ENCODE peak calls at places on chromosomes 2 and 18, in five cellular contexts. One of them, this sample, is unnamed.

GRCh38 chr2:179536185-179536584 is 271.6 kb upstream of the SESTD1 start:
- DNase-seq in ovary: no peak
- DNase-seq in effector memory CD4-positive, alpha-beta T cell: no peak
- DNase-seq in GM23248: peak
- DNase-seq in breast epithelium: no peak
- DNase-seq in this sample: no peak

GRCh38 chr2:108988796-108989713 is at the start of gene EDAR:
- DNase-seq in ovary: no peak
- DNase-seq in effector memory CD4-positive, alpha-beta T cell: peak
- DNase-seq in GM23248: peak
- DNase-seq in breast epithelium: peak
- DNase-seq in this sample: no peak

GRCh38 chr2:27231921-27232320 is 14.8 kb downstream of the CAD start:
- DNase-seq in ovary: no peak
- DNase-seq in effector memory CD4-positive, alpha-beta T cell: no peak
- DNase-seq in GM23248: no peak
- DNase-seq in breast epithelium: no peak
- DNase-seq in this sample: no peak

GRCh38 chr2:112150447-112150846 is 12.3 kb downstream of the FBLN7 start:
- DNase-seq in ovary: no peak
- DNase-seq in effector memory CD4-positive, alpha-beta T cell: no peak
- DNase-seq in GM23248: peak
- DNase-seq in breast epithelium: peak
- DNase-seq in this sample: no peak

GRCh38 chr2:234304945-234305344 is 191.9 kb downstream of the ARL4C start:
- DNase-seq in ovary: no peak
- DNase-seq in effector memory CD4-positive, alpha-beta T cell: no peak
- DNase-seq in GM23248: peak
- DNase-seq in breast epithelium: no peak
- DNase-seq in this sample: no peak

GRCh38 chr18:50284226-50284885 is 3.0 kb upstream of the MBD1 start:
- DNase-seq in ovary: no peak
- DNase-seq in effector memory CD4-positive, alpha-beta T cell: no peak
- DNase-seq in GM23248: peak
- DNase-seq in breast epithelium: no peak
- DNase-seq in this sample: no peak

GRCh38 chr2:71880846-71881610 is 266.6 kb downstream of the CYP26B1 start:
- DNase-seq in ovary: no peak
- DNase-seq in effector memory CD4-positive, alpha-beta T cell: no peak
- DNase-seq in GM23248: peak
- DNase-seq in breast epithelium: peak
- DNase-seq in this sample: no peak

GRCh38 chr18:21115519-21116411 is 4.2 kb upstream of the ROCK1 start:
- DNase-seq in ovary: no peak
- DNase-seq in effector memory CD4-positive, alpha-beta T cell: no peak
- DNase-seq in GM23248: peak
- DNase-seq in breast epithelium: no peak
- DNase-seq in this sample: no peak

GRCh38 chr2:219576505-219577388 is 4.6 kb downstream of the INHA start:
- DNase-seq in ovary: peak
- DNase-seq in effector memory CD4-positive, alpha-beta T cell: no peak
- DNase-seq in GM23248: peak
- DNase-seq in breast epithelium: no peak
- DNase-seq in this sample: no peak

GRCh38 chr2:85288244-85288725 is 39.5 kb downstream of the TGOLN2 start:
- DNase-seq in ovary: no peak
- DNase-seq in effector memory CD4-positive, alpha-beta T cell: no peak
- DNase-seq in GM23248: peak
- DNase-seq in breast epithelium: no peak
- DNase-seq in this sample: no peak

GRCh38 chr2:37376421-37377186 is 32.2 kb downstream of the QPCT start:
- DNase-seq in ovary: no peak
- DNase-seq in effector memory CD4-positive, alpha-beta T cell: no peak
- DNase-seq in GM23248: peak
- DNase-seq in breast epithelium: peak
- DNase-seq in this sample: no peak

GRCh38 chr18:79485788-79486355 is 90.1 kb downstream of the NFATC1 start:
- DNase-seq in ovary: no peak
- DNase-seq in effector memory CD4-positive, alpha-beta T cell: no peak
- DNase-seq in GM23248: peak
- DNase-seq in breast epithelium: no peak
- DNase-seq in this sample: no peak

GRCh38 chr2:24909555-24910177 is 10.4 kb downstream of the ADCY3 start:
- DNase-seq in ovary: no peak
- DNase-seq in effector memory CD4-positive, alpha-beta T cell: no peak
- DNase-seq in GM23248: peak
- DNase-seq in breast epithelium: no peak
- DNase-seq in this sample: no peak

GRCh38 chr2:230520875-230521155 is 104.8 kb downstream of the SP100 start:
- DNase-seq in ovary: no peak
- DNase-seq in effector memory CD4-positive, alpha-beta T cell: no peak
- DNase-seq in GM23248: peak
- DNase-seq in breast epithelium: no peak
- DNase-seq in this sample: no peak

GRCh38 chr2:39494784-39495251 is 57.7 kb upstream of the MAP4K3 start:
- DNase-seq in ovary: no peak
- DNase-seq in effector memory CD4-positive, alpha-beta T cell: no peak
- DNase-seq in GM23248: peak
- DNase-seq in breast epithelium: no peak
- DNase-seq in this sample: peak

GRCh38 chr2:177812713-177813396 is 259.7 kb downstream of the PDE11A start:
- DNase-seq in ovary: no peak
- DNase-seq in effector memory CD4-positive, alpha-beta T cell: no peak
- DNase-seq in GM23248: no peak
- DNase-seq in breast epithelium: no peak
- DNase-seq in this sample: no peak

GRCh38 chr2:148756292-148756975 is 111.9 kb downstream of the EPC2 start:
- DNase-seq in ovary: no peak
- DNase-seq in effector memory CD4-positive, alpha-beta T cell: no peak
- DNase-seq in GM23248: peak
- DNase-seq in breast epithelium: no peak
- DNase-seq in this sample: no peak

GRCh38 chr2:18445412-18446320 is 114.8 kb downstream of the RDH14 start:
- DNase-seq in ovary: no peak
- DNase-seq in effector memory CD4-positive, alpha-beta T cell: no peak
- DNase-seq in GM23248: peak
- DNase-seq in breast epithelium: peak
- DNase-seq in this sample: no peak

GRCh38 chr2:186422226-186422625 is 63.8 kb upstream of the ZC3H15 start:
- DNase-seq in ovary: no peak
- DNase-seq in effector memory CD4-positive, alpha-beta T cell: no peak
- DNase-seq in GM23248: peak
- DNase-seq in breast epithelium: peak
- DNase-seq in this sample: no peak

GRCh38 chr2:27378096-27378808 is 2.3 kb downstream of the ZNF513 start:
- DNase-seq in ovary: peak
- DNase-seq in effector memory CD4-positive, alpha-beta T cell: no peak
- DNase-seq in GM23248: peak
- DNase-seq in breast epithelium: no peak
- DNase-seq in this sample: peak

GRCh38 chr2:73487112-73487657 is 101.5 kb downstream of the ALMS1 start:
- DNase-seq in ovary: no peak
- DNase-seq in effector memory CD4-positive, alpha-beta T cell: no peak
- DNase-seq in GM23248: no peak
- DNase-seq in breast epithelium: no peak
- DNase-seq in this sample: no peak

GRCh38 chr2:151159109-151159690 is 102.5 kb downstream of the RBM43 start:
- DNase-seq in ovary: no peak
- DNase-seq in effector memory CD4-positive, alpha-beta T cell: no peak
- DNase-seq in GM23248: no peak
- DNase-seq in breast epithelium: no peak
- DNase-seq in this sample: no peak

GRCh38 chr2:102166189-102166845 is 20.5 kb upstream of the IL1RL2 start:
- DNase-seq in ovary: peak
- DNase-seq in effector memory CD4-positive, alpha-beta T cell: no peak
- DNase-seq in GM23248: peak
- DNase-seq in breast epithelium: peak
- DNase-seq in this sample: no peak

GRCh38 chr2:190871539-190871938 is 9.1 kb upstream of the GLS start:
- DNase-seq in ovary: no peak
- DNase-seq in effector memory CD4-positive, alpha-beta T cell: no peak
- DNase-seq in GM23248: no peak
- DNase-seq in breast epithelium: no peak
- DNase-seq in this sample: no peak

GRCh38 chr2:71938659-71939587 is 208.7 kb downstream of the CYP26B1 start:
- DNase-seq in ovary: no peak
- DNase-seq in effector memory CD4-positive, alpha-beta T cell: no peak
- DNase-seq in GM23248: no peak
- DNase-seq in breast epithelium: no peak
- DNase-seq in this sample: no peak

GRCh38 chr2:219289537-219290361 is 10.6 kb downstream of the DNAJB2 start:
- DNase-seq in ovary: peak
- DNase-seq in effector memory CD4-positive, alpha-beta T cell: no peak
- DNase-seq in GM23248: peak
- DNase-seq in breast epithelium: peak
- DNase-seq in this sample: no peak

GRCh38 chr18:46167971-46168370 is 63.8 kb downstream of the HAUS1 start:
- DNase-seq in ovary: no peak
- DNase-seq in effector memory CD4-positive, alpha-beta T cell: no peak
- DNase-seq in GM23248: no peak
- DNase-seq in breast epithelium: no peak
- DNase-seq in this sample: no peak

GRCh38 chr2:13034861-13035260 is 318.1 kb downstream of the TRIB2 start:
- DNase-seq in ovary: no peak
- DNase-seq in effector memory CD4-positive, alpha-beta T cell: no peak
- DNase-seq in GM23248: no peak
- DNase-seq in breast epithelium: no peak
- DNase-seq in this sample: no peak

DNA sequence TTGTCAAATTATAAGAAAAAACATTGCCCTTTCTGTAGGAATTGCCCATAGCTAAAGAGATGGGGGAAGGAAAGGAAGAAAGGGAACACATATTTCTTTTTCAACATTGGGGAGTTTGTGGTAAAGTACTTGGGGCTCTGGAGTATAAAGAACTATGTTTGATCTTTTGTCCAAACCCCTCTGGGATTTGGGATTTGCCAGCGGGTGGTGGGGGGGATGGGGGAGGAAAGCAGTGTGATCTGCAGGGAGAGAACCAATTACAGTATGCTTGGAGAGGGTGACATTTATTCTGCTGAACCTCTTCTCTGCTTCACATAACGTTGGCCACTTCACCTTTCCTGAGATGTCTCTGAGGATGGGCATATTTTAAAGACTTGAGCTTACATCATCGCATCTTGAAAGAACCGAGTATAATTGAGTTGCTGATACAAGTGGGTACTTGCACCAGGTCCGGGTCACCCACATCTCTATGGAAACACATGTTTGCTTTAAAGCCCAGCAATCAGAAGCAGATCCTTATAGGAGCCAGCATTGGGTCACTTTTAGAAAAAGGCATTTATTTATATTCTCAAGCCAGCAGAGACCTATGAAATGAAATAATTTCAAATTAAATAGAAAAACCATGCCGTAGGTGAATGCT is 73.1 kb downstream of the SPATS2L start:
- DNase-seq in ovary: no peak
- DNase-seq in effector memory CD4-positive, alpha-beta T cell: no peak
- DNase-seq in GM23248: no peak
- DNase-seq in breast epithelium: no peak
- DNase-seq in this sample: no peak
- H3K4me3 ChIP-seq in ovary: no peak
- H3K4me3 ChIP-seq in effector memory CD4-positive, alpha-beta T cell: no peak
- H3K4me3 ChIP-seq in GM23248: no peak
- H3K4me3 ChIP-seq in breast epithelium: no peak
- H3K4me3 ChIP-seq in this sample: peak

DNA sequence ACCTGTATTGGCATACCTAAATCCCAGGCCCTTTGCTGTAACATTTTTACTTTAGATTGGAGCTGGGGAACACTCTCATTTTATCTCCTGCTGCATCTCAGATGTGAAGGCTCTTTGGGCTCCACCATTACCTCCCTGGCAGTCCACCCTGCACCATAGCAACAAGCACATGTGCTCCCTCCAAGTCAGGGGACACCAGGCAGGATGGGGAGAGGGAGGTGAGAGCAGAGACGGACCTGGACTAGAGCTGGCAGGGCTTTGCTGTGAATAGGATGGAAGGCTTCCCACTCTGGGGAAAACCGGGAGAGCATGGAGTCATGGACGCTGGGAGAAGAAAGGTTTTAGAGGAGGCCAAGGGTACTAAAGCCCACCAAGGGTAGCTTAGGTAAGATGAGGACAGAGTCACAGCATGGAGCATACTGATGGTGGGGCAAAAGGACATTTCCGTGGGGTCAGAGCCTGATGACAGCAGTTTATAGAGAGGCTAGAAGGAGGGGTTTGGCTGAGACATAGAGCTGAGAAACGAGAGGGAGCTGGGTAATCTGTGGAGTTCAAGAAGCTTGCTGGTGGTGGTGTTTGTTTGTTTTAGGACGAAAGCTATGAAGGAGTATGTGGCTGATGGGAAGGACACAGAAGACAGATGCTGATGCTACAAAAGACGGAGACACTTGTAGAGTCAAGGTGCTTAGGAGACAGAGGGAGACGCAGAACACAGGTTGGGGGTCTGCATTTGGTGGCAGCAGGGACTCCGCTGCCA is 134.8 kb downstream of the COL6A3 start:
- DNase-seq in ovary: no peak
- DNase-seq in effector memory CD4-positive, alpha-beta T cell: no peak
- DNase-seq in GM23248: peak
- DNase-seq in breast epithelium: no peak
- DNase-seq in this sample: no peak
- H3K27ac ChIP-seq in ovary: no peak
- H3K27ac ChIP-seq in effector memory CD4-positive, alpha-beta T cell: no peak
- H3K27ac ChIP-seq in GM23248: peak
- H3K27ac ChIP-seq in breast epithelium: peak
- H3K27ac ChIP-seq in this sample: no peak

DNA sequence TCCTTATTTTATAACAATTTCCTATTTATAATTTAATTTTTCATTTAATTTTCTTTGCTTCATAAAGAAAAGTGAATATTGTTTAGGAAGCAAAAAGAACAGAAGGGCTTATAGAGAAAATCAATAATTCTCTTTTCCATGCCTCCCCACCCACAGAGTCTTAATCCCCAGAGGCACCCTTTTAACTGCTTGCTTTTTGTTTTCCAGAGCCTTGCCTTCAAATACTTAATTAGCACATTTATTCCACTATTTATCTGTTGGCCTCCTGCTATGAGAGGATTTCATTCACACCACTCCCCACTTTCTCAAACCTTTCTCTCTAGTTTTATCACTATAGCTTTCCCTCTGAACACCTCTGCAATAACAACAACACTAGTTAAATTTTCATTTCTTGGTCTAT is 373.6 kb downstream of the MBD2 start:
- DNase-seq in ovary: no peak
- DNase-seq in effector memory CD4-positive, alpha-beta T cell: no peak
- DNase-seq in GM23248: no peak
- DNase-seq in breast epithelium: no peak
- DNase-seq in this sample: no peak
- H3K4me3 ChIP-seq in ovary: no peak
- H3K4me3 ChIP-seq in effector memory CD4-positive, alpha-beta T cell: no peak
- H3K4me3 ChIP-seq in GM23248: no peak
- H3K4me3 ChIP-seq in breast epithelium: no peak
- H3K4me3 ChIP-seq in this sample: no peak

DNA sequence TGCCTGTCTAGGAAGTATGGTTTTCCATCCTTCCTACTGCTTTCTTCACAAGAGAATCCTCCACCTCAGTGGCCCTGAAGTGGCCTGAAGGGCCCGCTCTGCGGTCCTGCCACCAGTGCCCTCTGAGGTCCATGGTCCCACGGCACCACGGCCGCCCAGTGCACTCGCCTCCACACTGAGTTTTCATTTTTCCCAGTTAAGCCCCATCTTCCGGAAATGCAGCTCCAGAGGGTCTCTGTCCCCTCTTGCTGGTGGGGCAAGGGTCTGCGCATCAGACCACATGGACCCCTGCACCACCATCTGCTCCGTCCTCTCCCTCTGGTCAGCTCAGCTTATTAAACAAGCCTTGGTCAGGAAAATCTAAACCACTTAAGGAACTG is 4.0 kb downstream of the DUSP28 start:
- DNase-seq in ovary: no peak
- DNase-seq in effector memory CD4-positive, alpha-beta T cell: no peak
- DNase-seq in GM23248: no peak
- DNase-seq in breast epithelium: no peak
- DNase-seq in this sample: no peak
- H3K27ac ChIP-seq in ovary: no peak
- H3K27ac ChIP-seq in effector memory CD4-positive, alpha-beta T cell: peak
- H3K27ac ChIP-seq in GM23248: no peak
- H3K27ac ChIP-seq in breast epithelium: peak
- H3K27ac ChIP-seq in this sample: peak

This sample was measured in dorsolateral prefrontal cortex.